ENCODE peak calls at places on chromosome 21, in four cellular contexts. One of them, this sample, is unnamed.

GRCh38 chr21:14401217-14401616 is 18.3 kb upstream of the HSPA13 start:
- DNase-seq in WTC11: no peak
- DNase-seq in HepG2: no peak
- DNase-seq in K562: no peak
- DNase-seq in this sample: no peak

GRCh38 chr21:42939581-42940413 is 14.4 kb upstream of the ERVH48-1 start:
- DNase-seq in WTC11: peak
- DNase-seq in K562: no peak
- DNase-seq in HepG2: peak
- DNase-seq in this sample: peak

GRCh38 chr21:32597205-32597604 is 11.9 kb upstream of the TCP10L start:
- DNase-seq in K562: no peak
- DNase-seq in WTC11: no peak
- DNase-seq in HepG2: peak
- DNase-seq in this sample: peak

GRCh38 chr21:46079357-46080170 is 18.3 kb upstream of the COL6A2 start:
- DNase-seq in HepG2: no peak
- DNase-seq in K562: no peak
- DNase-seq in WTC11: no peak
- DNase-seq in this sample: no peak

GRCh38 chr21:46218906-46219590 is 9.5 kb downstream of the LSS start:
- DNase-seq in HepG2: no peak
- DNase-seq in K562: no peak
- DNase-seq in WTC11: no peak
- DNase-seq in this sample: no peak

GRCh38 chr21:42056996-42057689 is 14.0 kb upstream of the UMODL1 start:
- DNase-seq in HepG2: no peak
- DNase-seq in K562: no peak
- DNase-seq in WTC11: no peak
- DNase-seq in this sample: no peak

GRCh38 chr21:36663033-36663855 is 35.7 kb upstream of the SIM2 start:
- DNase-seq in WTC11: no peak
- DNase-seq in K562: no peak
- DNase-seq in HepG2: no peak
- DNase-seq in this sample: no peak

GRCh38 chr21:42426876-42427480 is 23.3 kb downstream of the UBASH3A start:
- DNase-seq in WTC11: no peak
- DNase-seq in K562: no peak
- DNase-seq in HepG2: no peak
- DNase-seq in this sample: no peak

GRCh38 chr21:28923439-28923975 is 69.2 kb downstream of the LTN1 start:
- DNase-seq in WTC11: no peak
- DNase-seq in K562: no peak
- DNase-seq in HepG2: peak
- DNase-seq in this sample: no peak

GRCh38 chr21:46219591-46220239 is 8.9 kb downstream of the LSS start:
- DNase-seq in HepG2: no peak
- DNase-seq in WTC11: no peak
- DNase-seq in K562: no peak
- DNase-seq in this sample: no peak

GRCh38 chr21:34022557-34023335 is 50.6 kb upstream of the MRPS6 start:
- DNase-seq in WTC11: no peak
- DNase-seq in HepG2: no peak
- DNase-seq in K562: no peak
- DNase-seq in this sample: no peak

GRCh38 chr21:25494804-25495203 is 112.5 kb downstream of the MRPL39 start:
- DNase-seq in WTC11: no peak
- DNase-seq in HepG2: no peak
- DNase-seq in K562: no peak
- DNase-seq in this sample: no peak

GRCh38 chr21:15601390-15601789 is 128.4 kb upstream of the USP25 start:
- DNase-seq in K562: no peak
- DNase-seq in HepG2: no peak
- DNase-seq in WTC11: no peak
- DNase-seq in this sample: no peak

GRCh38 chr21:15604424-15604823 is 125.4 kb upstream of the USP25 start:
- DNase-seq in K562: no peak
- DNase-seq in HepG2: no peak
- DNase-seq in WTC11: no peak
- DNase-seq in this sample: peak
- TF ChIP-seq NR3C1 in K562: no peak
- TF ChIP-seq NR3C1 in HepG2: no peak
- TF ChIP-seq NR3C1 in WTC11: no peak
- TF ChIP-seq NR3C1 in this sample: no peak

DNA sequence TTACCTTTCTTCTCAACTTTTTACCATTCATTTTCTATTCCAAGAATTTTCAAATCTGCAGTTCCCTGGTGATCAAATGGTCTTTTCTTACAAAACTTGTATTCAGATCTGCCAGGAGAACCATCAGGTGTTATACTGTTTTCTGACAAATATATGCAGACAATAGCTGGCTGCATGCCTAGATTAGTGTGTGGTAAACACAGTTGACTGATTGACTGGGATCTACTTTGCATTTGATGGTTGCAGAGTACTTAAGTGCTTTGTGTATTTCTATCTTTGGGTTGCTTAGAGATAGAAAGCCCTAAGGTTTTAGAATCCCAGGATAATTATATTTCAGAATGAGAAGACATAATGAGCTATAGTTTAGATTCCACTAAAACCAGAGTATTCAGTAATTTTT is 102.0 kb upstream of the CHODL start:
- DNase-seq in WTC11: no peak
- DNase-seq in HepG2: no peak
- DNase-seq in K562: no peak
- DNase-seq in this sample: no peak
- TF ChIP-seq NR3C1 in WTC11: no peak
- TF ChIP-seq NR3C1 in HepG2: no peak
- TF ChIP-seq NR3C1 in K562: no peak
- TF ChIP-seq NR3C1 in this sample: no peak

GRCh38 chr21:35525443-35525842 is 476.3 kb upstream of the RUNX1 start:
- DNase-seq in WTC11: no peak
- DNase-seq in HepG2: no peak
- DNase-seq in K562: no peak
- DNase-seq in this sample: no peak
- TF ChIP-seq NR3C1 in WTC11: no peak
- TF ChIP-seq NR3C1 in HepG2: no peak
- TF ChIP-seq NR3C1 in K562: no peak
- TF ChIP-seq NR3C1 in this sample: no peak

GRCh38 chr21:45001134-45002095 is 61.6 kb downstream of the SLX9 start:
- DNase-seq in WTC11: no peak
- DNase-seq in HepG2: no peak
- DNase-seq in K562: no peak
- DNase-seq in this sample: peak

GRCh38 chr21:45000637-45001133 is 60.9 kb downstream of the SLX9 start:
- DNase-seq in HepG2: no peak
- DNase-seq in K562: no peak
- DNase-seq in WTC11: no peak
- DNase-seq in this sample: no peak

GRCh38 chr21:45004059-45004422 is 64.2 kb downstream of the SLX9 start:
- DNase-seq in K562: no peak
- DNase-seq in HepG2: no peak
- DNase-seq in WTC11: peak
- DNase-seq in this sample: no peak

GRCh38 chr21:45003331-45004058 is 63.7 kb downstream of the SLX9 start:
- DNase-seq in HepG2: peak
- DNase-seq in WTC11: peak
- DNase-seq in K562: no peak
- DNase-seq in this sample: no peak

GRCh38 chr21:45002381-45003204 is 62.8 kb downstream of the SLX9 start:
- DNase-seq in HepG2: no peak
- DNase-seq in K562: no peak
- DNase-seq in WTC11: no peak
- DNase-seq in this sample: no peak
- TF ChIP-seq NR3C1 in HepG2: no peak
- TF ChIP-seq NR3C1 in K562: no peak
- TF ChIP-seq NR3C1 in WTC11: no peak
- TF ChIP-seq NR3C1 in this sample: no peak

DNA sequence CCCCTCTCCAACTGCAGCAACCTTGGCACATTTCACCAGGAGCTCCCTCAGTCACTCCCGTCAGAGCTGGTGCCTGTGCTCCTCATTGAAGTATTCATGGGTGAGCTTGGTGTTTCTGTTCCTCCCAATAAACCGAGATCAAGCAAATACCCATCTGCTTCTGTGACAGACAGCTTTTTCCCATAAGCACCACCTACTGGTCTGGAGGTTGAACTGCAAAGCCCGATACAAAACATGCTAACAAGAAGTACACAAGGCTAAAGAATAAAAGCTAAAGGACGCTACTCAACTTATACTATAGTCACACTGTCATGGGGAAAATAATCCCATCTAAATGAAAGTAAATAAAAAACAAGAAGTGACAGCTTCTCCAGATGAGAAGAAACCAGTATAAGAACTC is 111.9 kb upstream of the C21orf91 start:
- DNase-seq in K562: peak
- DNase-seq in HepG2: peak
- DNase-seq in WTC11: no peak
- DNase-seq in this sample: no peak
- TF ChIP-seq NR3C1 in K562: no peak
- TF ChIP-seq NR3C1 in HepG2: no peak
- TF ChIP-seq NR3C1 in WTC11: no peak
- TF ChIP-seq NR3C1 in this sample: no peak

DNA sequence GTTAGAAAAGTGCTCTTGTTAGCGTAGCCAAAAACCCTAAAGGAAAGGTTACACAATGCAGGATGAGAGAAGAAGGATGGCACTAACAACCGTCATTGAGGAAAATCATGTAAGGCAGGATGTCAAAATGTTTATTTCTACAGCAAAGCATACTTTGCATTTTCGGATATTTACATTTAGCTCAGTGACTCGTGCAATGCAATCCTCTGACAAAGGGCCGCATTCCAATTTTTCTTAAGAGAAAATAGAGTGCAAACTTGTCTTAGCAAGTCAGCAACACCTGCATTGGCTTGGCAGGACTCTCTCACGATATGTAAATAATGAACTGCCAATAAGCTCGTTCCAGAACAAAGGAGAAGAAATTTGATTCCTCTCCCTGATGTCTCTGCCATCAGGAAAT is 33.3 kb downstream of the TIAM1 start:
- DNase-seq in HepG2: no peak
- DNase-seq in WTC11: no peak
- DNase-seq in K562: no peak
- DNase-seq in this sample: no peak
- TF ChIP-seq NR3C1 in HepG2: no peak
- TF ChIP-seq NR3C1 in WTC11: no peak
- TF ChIP-seq NR3C1 in K562: no peak
- TF ChIP-seq NR3C1 in this sample: no peak

GRCh38 chr21:38219049-38219628 is 37.7 kb upstream of the KCNJ15 start:
- DNase-seq in WTC11: peak
- DNase-seq in K562: peak
- DNase-seq in HepG2: peak
- DNase-seq in this sample: peak
- TF ChIP-seq NR3C1 in WTC11: no peak
- TF ChIP-seq NR3C1 in K562: no peak
- TF ChIP-seq NR3C1 in HepG2: no peak
- TF ChIP-seq NR3C1 in this sample: no peak

GRCh38 chr21:37868896-37869295 is 47.4 kb downstream of the KCNJ6 start:
- DNase-seq in WTC11: no peak
- DNase-seq in K562: no peak
- DNase-seq in HepG2: no peak
- DNase-seq in this sample: no peak
- TF ChIP-seq NR3C1 in WTC11: no peak
- TF ChIP-seq NR3C1 in K562: no peak
- TF ChIP-seq NR3C1 in HepG2: no peak
- TF ChIP-seq NR3C1 in this sample: no peak

This sample was measured in A549.